ENCODE peak calls at places on chromosomes 1 and 21, in nine cellular contexts. C is kidney epithelial cell, E is kidney, P is fibroblast of lung, U is left ventricle myocardium inferior, F is stomach, W is bronchial epithelial cell, B is pancreas, Z is cardiac muscle cell. L is an unnamed sample.

GRCh38 chr1:231499148-231499763 is 29.2 kb upstream of the TSNAX start:
- DNase-seq in C (no peak), E (no peak), P (no peak), U (no peak), F (no peak), W (no peak), B (no peak), Z (no peak), L (no peak)

GRCh38 chr1:225772323-225772768 is 5.3 kb upstream of the SRP9 start:
- DNase-seq in C (peak; percentile 61), E (peak; percentile 91), P (peak; percentile 90), U (peak; percentile 76), F (peak; percentile 93), W (peak; percentile 89), B (peak; percentile 94), Z (peak; percentile 91), L (peak; percentile 92)

GRCh38 chr1:110426854-110427253 is 19.4 kb upstream of the LAMTOR5 start:
- DNase-seq in C (no peak), E (no peak), P (no peak), U (no peak), F (no peak), W (no peak), B (no peak), Z (no peak), L (no peak)

GRCh38 chr21:45883090-45883489 is 98.5 kb upstream of the COL6A1 start:
- DNase-seq in C (no peak), E (no peak), P (no peak), U (no peak), F (no peak), W (no peak), B (no peak), Z (no peak), L (no peak)

GRCh38 chr1:54355931-54356679 is 50.1 kb downstream of the SSBP3 start:
- DNase-seq in C (no peak), E (no peak), P (no peak), U (no peak), F (no peak), W (no peak), B (peak; percentile 45), Z (peak; percentile 89), L (peak; percentile 13)

GRCh38 chr1:975896-976683 is 5.8 kb downstream of the PERM1 start:
- DNase-seq in C (no peak), E (no peak), P (peak; percentile 53), U (no peak), F (peak; percentile 74), W (peak; percentile 61), B (no peak), Z (peak; percentile 77), L (peak; percentile 47)

GRCh38 chr1:53567458-53568250 is 108.5 kb downstream of the DMRTB1 start:
- DNase-seq in C (no peak), E (no peak), P (no peak), U (no peak), F (no peak), W (no peak), B (no peak), Z (no peak), L (no peak)

GRCh38 chr1:211258310-211258755 is 833 bp upstream of the RCOR3 start:
- DNase-seq in C (peak; percentile 55), E (peak; percentile 93), P (peak; percentile 82), U (peak; percentile 81), F (peak; percentile 84), W (peak; percentile 64), B (peak; percentile 85), Z (peak; percentile 81), L (peak; percentile 79)

GRCh38 chr1:53837924-53838653 is at the start of gene NDC1:
- DNase-seq in C (peak; percentile 95), E (peak; percentile 95), P (peak; percentile 96), U (peak; percentile 90), F (peak; percentile 88), W (peak; percentile 94), B (peak; percentile 89), Z (peak; percentile 95), L (peak; percentile 97)

GRCh38 chr1:154866995-154867795 is 2.9 kb downstream of the KCNN3 start:
- DNase-seq in C (peak; percentile 42), E (peak; percentile 75), P (peak; percentile 24), U (no peak), F (peak; percentile 36), W (peak; percentile 73), B (no peak), Z (peak; percentile 38), L (peak; percentile 74)

DNA sequence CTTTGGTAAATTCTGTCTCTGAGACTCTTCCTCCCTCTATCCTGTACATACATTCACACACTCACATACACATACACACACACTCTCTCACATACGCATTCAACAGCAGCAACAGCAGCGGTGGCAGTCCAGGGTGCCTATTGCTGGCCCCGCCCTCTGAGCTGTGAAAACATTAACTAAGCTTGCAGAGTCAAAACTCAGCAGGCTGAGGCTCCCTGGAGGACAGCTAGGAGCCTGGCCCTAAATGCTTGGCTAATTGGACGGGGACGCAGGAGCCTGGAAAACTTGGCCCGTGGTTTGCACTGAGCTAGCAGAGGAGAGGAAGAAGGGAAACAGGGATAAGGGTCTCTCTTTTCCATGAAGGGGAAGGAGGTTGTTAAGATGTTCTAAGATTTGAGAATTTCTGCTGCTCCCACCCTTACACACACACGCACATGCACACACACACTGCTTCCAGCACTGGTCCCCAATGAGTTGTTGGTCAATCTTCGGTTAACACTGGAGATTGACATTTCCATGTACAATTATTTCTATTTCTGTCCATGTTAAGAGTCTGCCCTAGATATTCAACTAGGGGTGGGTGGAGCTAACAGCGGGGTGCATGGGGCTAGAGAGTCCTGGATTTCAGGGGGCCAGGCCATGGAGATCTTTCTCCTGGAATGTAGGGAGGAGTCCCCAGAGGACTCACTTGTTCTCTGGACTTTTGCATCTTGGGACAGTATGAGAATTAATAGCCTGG is 94.2 kb downstream of the PLXNA2 start:
- DNase-seq in C (no peak), E (no peak), P (no peak), U (peak; percentile 45), F (peak; percentile 66), W (no peak), B (peak; percentile 48), Z (peak; percentile 40), L (no peak)
- TF ChIP-seq CTCF in C (no peak), E (no peak), P (no peak), U (no peak), F (no peak), W (no peak), B (no peak), Z (no peak), L (no peak)

GRCh38 chr1:207214453-207214852 is 107.0 kb upstream of the CD55 start:
- DNase-seq in C (no peak), E (no peak), P (no peak), U (no peak), F (no peak), W (no peak), B (no peak), Z (no peak), L (no peak)

GRCh38 chr1:207221934-207222351 is 99.5 kb upstream of the CD55 start:
- DNase-seq in C (peak; percentile 7), E (no peak), P (no peak), U (no peak), F (no peak), W (peak; percentile 94), B (no peak), Z (no peak), L (no peak)

GRCh38 chr1:207217778-207218511 is 103.5 kb upstream of the CD55 start:
- DNase-seq in C (no peak), E (no peak), P (no peak), U (no peak), F (no peak), W (no peak), B (no peak), Z (no peak), L (no peak)

GRCh38 chr1:207219979-207220889 is 101.2 kb upstream of the CD55 start:
- DNase-seq in C (no peak), E (no peak), P (no peak), U (no peak), F (no peak), W (no peak), B (no peak), Z (no peak), L (no peak)

DNA sequence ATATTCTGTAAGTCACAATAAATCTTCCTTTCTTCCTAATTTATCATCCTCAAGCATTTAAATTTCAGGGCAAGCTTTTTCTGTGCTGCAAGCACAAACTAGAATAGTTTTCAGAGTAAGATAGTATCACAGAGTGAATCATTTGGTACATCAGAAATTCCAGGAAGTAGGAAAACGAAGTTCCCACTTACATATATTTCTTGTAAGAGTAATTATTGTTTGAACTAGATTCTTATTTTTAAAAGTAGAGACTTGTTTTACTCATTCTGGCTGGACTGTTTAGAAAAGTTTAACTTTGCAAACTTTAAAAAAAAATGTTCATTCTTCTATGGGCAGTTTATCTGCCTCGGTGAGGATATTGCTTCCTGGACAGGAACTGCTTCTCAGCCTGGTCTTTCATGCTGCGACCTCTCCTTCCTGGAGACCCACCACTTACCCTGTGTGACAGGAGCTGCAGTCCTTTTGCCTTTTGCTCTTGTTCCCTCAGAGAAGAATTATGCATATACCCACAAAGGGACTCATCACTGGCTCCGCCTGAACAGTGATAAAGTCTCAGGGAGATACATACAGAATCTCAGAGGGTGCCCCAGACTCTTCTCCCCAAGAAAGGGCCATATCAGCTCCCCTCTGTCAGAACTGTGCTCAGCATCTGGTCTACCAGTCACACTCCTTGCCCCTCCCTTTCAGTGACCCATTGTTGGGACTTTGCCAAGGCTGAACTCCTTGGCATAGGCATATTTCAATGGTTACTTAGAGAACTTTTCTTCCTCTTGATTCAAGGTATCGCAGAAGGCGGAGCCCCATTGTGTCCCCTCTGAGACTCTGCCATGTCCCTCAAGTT is 102.7 kb upstream of the CD55 start:
- DNase-seq in C (no peak), E (no peak), P (no peak), U (no peak), F (peak; percentile 51), W (peak; percentile 66), B (no peak), Z (no peak), L (no peak)
- H3K4me3 ChIP-seq in C (no peak overlapping the region), E (no peak overlapping the region), P (no peak overlapping the region), U (no peak overlapping the region), F (no peak overlapping the region), W (no peak overlapping the region), B (no peak overlapping the region), Z (no peak overlapping the region), L (no peak overlapping the region)

DNA sequence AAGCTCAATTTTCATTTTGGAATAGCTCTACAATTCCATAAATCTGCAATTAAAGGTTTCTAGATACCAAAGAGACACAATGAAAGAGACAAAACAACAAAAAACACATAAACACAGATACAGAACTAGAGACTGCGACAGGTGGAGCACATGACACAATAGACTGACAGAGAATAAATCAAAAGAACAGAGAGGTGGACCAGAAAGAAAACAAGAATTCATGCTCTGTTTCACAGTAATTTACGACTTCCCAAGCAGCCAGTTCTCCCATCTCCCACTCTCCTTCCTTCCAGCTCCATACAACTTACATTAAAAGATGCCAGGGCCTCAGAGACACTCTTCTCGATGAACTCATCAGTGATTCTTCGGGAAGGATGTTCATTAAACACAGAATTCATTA is 15.1 kb upstream of the RBM8A start:
- DNase-seq in C (no peak), E (no peak), P (no peak), U (no peak), F (no peak), W (no peak), B (no peak), Z (no peak), L (no peak)
- TF ChIP-seq CTCF in C (no peak), E (no peak), P (no peak), U (no peak), F (no peak), W (no peak), B (no peak), Z (no peak), L (no peak)

DNA sequence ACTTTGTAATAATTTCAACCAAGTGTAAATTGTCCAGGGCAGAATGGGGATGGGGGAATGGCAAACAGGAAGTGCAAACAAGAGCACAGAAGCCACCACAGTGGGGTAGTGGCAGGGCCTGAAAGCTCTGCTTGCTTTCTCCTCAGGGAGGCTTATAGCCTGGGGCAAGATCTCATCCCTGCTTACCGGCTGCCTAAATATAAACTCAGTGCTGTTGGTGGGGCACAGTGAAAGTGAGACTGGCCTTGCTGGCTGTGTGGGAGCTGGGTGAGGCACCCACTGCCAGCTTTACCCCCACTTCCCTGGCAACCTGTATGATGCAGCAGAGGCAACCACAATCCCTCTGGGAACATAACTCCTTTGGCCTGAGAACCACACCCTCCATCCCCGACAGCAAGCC is 15.2 kb downstream of the STYXL2 start:
- DNase-seq in C (no peak), E (no peak), P (no peak), U (no peak), F (no peak), W (no peak), B (no peak), Z (no peak), L (no peak)
- H3K4me3 ChIP-seq in C (no peak overlapping the region), E (no peak overlapping the region), P (no peak overlapping the region), U (no peak overlapping the region), F (no peak overlapping the region), W (no peak overlapping the region), B (no peak overlapping the region), Z (no peak overlapping the region), L (no peak overlapping the region)

L was measured in fibroblast of pulmonary artery.